ENCODE peak calls at places on chromosome 1, in seven cellular contexts. Y is astrocyte, D is adipocyte, E is mesenchymal stem cell, T is neuronal stem cell, N is neural progenitor cell, B is HCT116. I is an unnamed sample.

GRCh38 chr1:15100369-15101111 is 53.0 kb upstream of the TMEM51 start:
- DNase-seq in Y (peak; percentile 4), E (peak; percentile 33), B (peak; percentile 37), N (peak; percentile 76), T (peak; percentile 35), D (peak; percentile 68), I (peak; percentile 14)

GRCh38 chr1:166379447-166379846 is 212.6 kb upstream of the FAM78B start:
- DNase-seq in Y (peak; percentile 3), N (no peak), B (no peak), D (no peak), T (no peak), E (peak; percentile 5), I (no peak)

GRCh38 chr1:156075775-156076204 is 6.5 kb downstream of the MEX3A start:
- DNase-seq in Y (no peak), D (no peak), B (no peak), E (no peak), T (no peak), N (peak; percentile 46), I (no peak)

GRCh38 chr1:14733053-14733778 is 134.7 kb downstream of the KAZN start:
- DNase-seq in E (peak; percentile 56), D (peak; percentile 36), N (peak; percentile 63), T (no peak), Y (peak; percentile 47), B (no peak), I (peak; percentile 96)

GRCh38 chr1:16727190-16728111 is 12.9 kb upstream of the RNU1-4 start:
- DNase-seq in E (peak; percentile 38), T (no peak), N (peak; percentile 57), Y (peak; percentile 52), B (peak; percentile 100), D (peak; percentile 25), I (peak; percentile 55)

GRCh38 chr1:213326666-213327317 is 275.8 kb downstream of the RPS6KC1 start:
- DNase-seq in D (peak; percentile 75), N (no peak), E (peak; percentile 29), T (no peak), B (no peak), Y (peak; percentile 75), I (peak; percentile 48)

GRCh38 chr1:212615092-212615470 is 6.5 kb downstream of the ATF3 start:
- DNase-seq in E (no peak), T (no peak), N (no peak), Y (no peak), D (no peak), B (no peak), I (no peak)

GRCh38 chr1:226870323-226871046 is at the start of gene PSEN2:
- DNase-seq in N (peak; percentile 74), D (peak; percentile 80), Y (peak; percentile 26), E (peak; percentile 64), B (peak; percentile 26), T (peak; percentile 38), I (peak; percentile 49)

GRCh38 chr1:98054367-98054701 is 133.5 kb upstream of the DPYD start:
- DNase-seq in D (no peak), B (no peak), N (no peak), Y (no peak), E (no peak), T (no peak), I (no peak)

GRCh38 chr1:117499071-117499470 is 106.8 kb upstream of the TENT5C start:
- DNase-seq in D (peak; percentile 59), E (peak; percentile 13), N (no peak), T (no peak), B (no peak), Y (no peak), I (no peak)

GRCh38 chr1:25472494-25472893 is 41.8 kb downstream of the MACO1 start:
- DNase-seq in Y (no peak), E (no peak), D (no peak), T (no peak), B (no peak), N (no peak), I (no peak)

GRCh38 chr1:8815582-8816285 is 1.7 kb downstream of the RERE start:
- DNase-seq in D (peak; percentile 38), Y (peak; percentile 46), N (peak; percentile 37), T (peak; percentile 27), B (no peak), E (peak; percentile 70), I (peak; percentile 51)

GRCh38 chr1:156921053-156921529 is 659 bp downstream of the LRRC71 start:
- DNase-seq in B (no peak), E (no peak), D (no peak), Y (no peak), T (no peak), N (no peak), I (no peak)

GRCh38 chr1:150235436-150235851 is 468 bp downstream of the ANP32E start:
- DNase-seq in N (peak; percentile 24), B (no peak), Y (no peak), E (no peak), D (peak; percentile 62), T (no peak), I (no peak)

GRCh38 chr1:235898126-235898525 is 31.4 kb upstream of the LYST start:
- DNase-seq in N (no peak), T (no peak), B (no peak), E (peak; percentile 38), D (no peak), Y (peak; percentile 50), I (peak; percentile 38)

GRCh38 chr1:87359586-87359985 is 30.9 kb downstream of the LMO4 start:
- DNase-seq in D (no peak), N (no peak), B (no peak), T (no peak), E (no peak), Y (no peak), I (no peak)

GRCh38 chr1:88935522-88936222 is 44.3 kb upstream of the GTF2B start:
- DNase-seq in T (peak; percentile 11), E (peak; percentile 51), Y (peak; percentile 19), N (peak; percentile 50), D (peak; percentile 71), B (peak; percentile 16), I (no peak)

GRCh38 chr1:171922999-171923398 is 81.7 kb downstream of the DNM3 start:
- DNase-seq in T (no peak), N (no peak), B (no peak), Y (no peak), D (no peak), E (no peak), I (no peak)

GRCh38 chr1:226677121-226678020 is 61.7 kb downstream of the ITPKB start:
- DNase-seq in N (no peak), B (no peak), D (peak; percentile 77), E (peak; percentile 88), Y (peak; percentile 79), T (no peak), I (peak; percentile 93)

GRCh38 chr1:67570473-67571143 is 114.4 kb upstream of the GADD45A start:
- DNase-seq in E (peak; percentile 87), D (peak; percentile 77), Y (peak; percentile 98), T (no peak), B (no peak), N (no peak), I (peak; percentile 99)

GRCh38 chr1:115275216-115275615 is 62.8 kb downstream of the NGF start:
- DNase-seq in N (peak; percentile 35), D (no peak), T (no peak), B (peak; percentile 7), E (peak; percentile 11), Y (no peak), I (no peak)

GRCh38 chr1:116769561-116769977 is 15.3 kb downstream of the CD2 start:
- DNase-seq in E (peak; percentile 17), T (no peak), D (no peak), Y (peak; percentile 74), B (no peak), N (no peak), I (peak; percentile 73)

GRCh38 chr1:66947267-66947666 is 22.5 kb downstream of the MIER1 start:
- DNase-seq in Y (no peak), N (no peak), D (no peak), B (no peak), E (no peak), T (no peak), I (no peak)

GRCh38 chr1:162832470-162832869 is 28.5 kb downstream of the CCDC190 start:
- DNase-seq in D (no peak), E (no peak), N (no peak), Y (no peak), B (no peak), T (no peak), I (no peak)

GRCh38 chr1:1084372-1085170 is 10.5 kb upstream of the RNF223 start:
- DNase-seq in E (no peak), B (no peak), T (no peak), N (no peak), Y (no peak), D (no peak), I (no peak)

GRCh38 chr1:45512641-45513054 is 9.0 kb downstream of the PRDX1 start:
- DNase-seq in B (peak; percentile 61), T (peak; percentile 54), D (peak; percentile 76), E (peak; percentile 77), N (peak; percentile 84), Y (peak; percentile 44), I (peak; percentile 48)

DNA sequence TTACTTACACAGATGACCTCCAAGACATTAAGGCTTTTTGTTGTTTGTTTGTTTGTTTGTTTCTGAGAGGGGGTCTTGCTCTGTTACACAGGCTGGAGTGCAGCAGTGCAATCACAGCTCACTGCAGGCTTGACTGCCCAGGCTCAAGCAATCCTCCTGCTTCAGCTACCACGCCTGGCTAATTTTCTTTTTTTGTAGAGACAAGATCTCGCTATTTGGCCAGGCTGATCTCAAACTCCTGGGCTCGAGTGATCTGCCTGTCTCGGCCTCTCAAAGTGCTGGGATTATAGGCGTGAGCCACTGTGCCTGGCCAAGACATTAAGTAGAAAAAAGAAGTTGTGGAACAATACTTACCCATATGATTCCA is 30.2 kb upstream of the ID3 start:
- DNase-seq in D (no peak), B (no peak), E (no peak), N (peak; percentile 38), Y (no peak), T (no peak), I (no peak)
- H3K4me1 ChIP-seq in D (peaks cover 35% of the 10 kb centered on the region), B (peaks cover 22% of the 10 kb centered on the region), E (peaks cover 22% of the 10 kb centered on the region), N (peaks cover 31% of the 10 kb centered on the region), Y (peaks cover 13% of the 10 kb centered on the region), T (peaks cover 31% of the 10 kb centered on the region), I (peaks cover 66% of the 10 kb centered on the region)

GRCh38 chr1:40693425-40693824 is 1.9 kb downstream of the NFYC start:
- DNase-seq in B (no peak), D (no peak), Y (no peak), E (no peak), T (no peak), N (no peak), I (no peak)
- H3K9ac ChIP-seq in B (peak overlapping the region; percentile 96), D (peak overlapping the region; percentile 99), Y (peak overlapping the region; percentile 99), E (peak overlapping the region; percentile 98), T (no peak overlapping the region), N (no peak overlapping the region), I (peak overlapping the region; percentile 31)

DNA sequence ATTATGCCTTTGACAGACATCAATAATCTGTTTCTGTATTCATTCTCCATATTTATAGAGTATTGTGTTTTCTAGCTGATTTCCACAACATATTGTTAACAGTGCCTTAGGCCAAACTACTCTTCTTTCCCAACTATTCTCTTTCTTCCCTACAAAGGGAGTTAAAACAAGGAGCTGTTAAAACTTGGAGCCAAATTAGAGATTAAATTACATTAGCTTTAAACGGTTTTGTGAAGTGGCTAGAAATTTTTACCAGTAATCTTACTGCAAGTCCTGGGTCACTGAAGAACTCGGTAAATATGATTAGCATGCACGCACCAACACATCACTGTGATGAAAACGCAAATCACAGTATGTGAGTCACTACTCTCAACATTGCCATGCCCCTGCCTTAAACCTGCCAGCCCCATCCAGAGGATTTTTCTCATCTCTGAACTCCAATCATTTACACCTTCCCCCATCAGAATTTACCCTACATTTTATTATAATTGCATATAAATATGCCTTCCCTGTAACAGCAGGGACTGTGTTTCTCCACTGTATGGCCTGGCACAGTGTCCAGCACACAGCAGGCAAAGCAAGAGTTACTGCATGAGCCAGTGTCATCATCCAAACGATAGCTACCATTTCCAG is 1.5 kb upstream of the PRDX6 start:
- DNase-seq in N (no peak), D (peak; percentile 82), E (peak; percentile 84), B (no peak), T (no peak), Y (peak; percentile 80), I (peak; percentile 66)
- H3K4me1 ChIP-seq in N (peaks cover 33% of the 10 kb centered on the region), D (peaks cover 57% of the 10 kb centered on the region), E (peaks cover 3% of the 10 kb centered on the region), B (peaks cover 10% of the 10 kb centered on the region), T (peaks cover 8% of the 10 kb centered on the region), Y (peaks cover 44% of the 10 kb centered on the region), I (peaks cover 47% of the 10 kb centered on the region)

GRCh38 chr1:18324246-18324645 is 156.5 kb upstream of the KLHDC7A start:
- DNase-seq in D (no peak), E (no peak), N (peak; percentile 24), Y (no peak), T (no peak), B (no peak), I (no peak)
- H3K9ac ChIP-seq in D (no peak overlapping the region), E (no peak overlapping the region), N (no peak overlapping the region), Y (no peak overlapping the region), T (no peak overlapping the region), B (no peak overlapping the region), I (no peak overlapping the region)